ENCODE peak calls at places on chromosomes 16 and 17, in nine cellular contexts. I is HuH-7, X is 8988T, J is AG04450, P is amniotic epithelial cell, N is Ammon's horn, M is GOT3, Y is natural killer cell, S is gastrocnemius medialis. O is an unnamed sample.
A peak's percentile ranks its signal among the peaks of the same experiment; 100 is the strongest.

GRCh38 chr16:26859086-26859485 is 207.6 kb upstream of the C16orf82 start:
- DNase-seq in P (no peak), X (no peak), M (no peak), I (no peak), S (no peak), N (no peak), J (no peak), Y (no peak), O (no peak)

GRCh38 chr16:77961811-77962210 is 60.5 kb upstream of the CLEC3A start:
- DNase-seq in S (no peak), M (no peak), X (no peak), Y (no peak), P (no peak), N (no peak), I (no peak), J (no peak), O (no peak)

GRCh38 chr16:66512589-66513404 is 37.1 kb downstream of the TK2 start:
- DNase-seq in P (peak; percentile 73), I (no peak), M (no peak), J (no peak), X (no peak), N (no peak), S (no peak), Y (no peak), O (peak; percentile 93)

GRCh38 chr17:2029911-2030778 is at the start of gene DPH1:
- DNase-seq in S (peak; percentile 85), N (peak; percentile 92), Y (peak; percentile 76), P (peak; percentile 86), J (peak; percentile 62), X (peak; percentile 87), I (peak; percentile 94), M (peak; percentile 44), O (peak; percentile 92)

GRCh38 chr17:46099865-46100264 is 93.4 kb downstream of the KANSL1 start:
- DNase-seq in P (no peak), M (no peak), I (no peak), X (no peak), S (no peak), Y (no peak), J (no peak), N (no peak), O (no peak)

GRCh38 chr17:76493505-76494167 is 7.6 kb downstream of the RHBDF2 start:
- DNase-seq in X (no peak), J (no peak), M (no peak), S (no peak), I (no peak), Y (peak; percentile 59), N (no peak), P (no peak), O (no peak)

GRCh38 chr17:77593081-77593480 is 365.4 kb upstream of the TNRC6C start:
- DNase-seq in S (no peak), M (no peak), J (no peak), X (no peak), I (no peak), N (no peak), Y (no peak), P (no peak), O (no peak)

GRCh38 chr17:970388-970768 is 9.2 kb downstream of the NXN start:
- DNase-seq in I (no peak), X (no peak), J (no peak), M (no peak), N (no peak), P (no peak), Y (no peak), S (no peak), O (no peak)

GRCh38 chr16:55540221-55540620 is 26.3 kb upstream of the CAPNS2 start:
- DNase-seq in N (no peak), P (no peak), M (no peak), I (no peak), S (no peak), J (no peak), Y (no peak), X (no peak), O (no peak)

GRCh38 chr16:57798953-57799618 is 3.2 kb downstream of the KIFC3 start:
- DNase-seq in X (no peak), S (no peak), M (no peak), I (no peak), Y (no peak), J (no peak), P (no peak), N (no peak), O (no peak)

GRCh38 chr17:9900744-9901143 is 4.3 kb downstream of the RCVRN start:
- DNase-seq in X (peak; percentile 43), I (no peak), Y (no peak), M (no peak), S (no peak), N (no peak), J (no peak), P (peak; percentile 45), O (no peak)

GRCh38 chr17:1229891-1230571 is 40.2 kb upstream of the BHLHA9 start:
- DNase-seq in P (no peak), N (no peak), J (no peak), Y (no peak), X (no peak), S (no peak), I (no peak), M (no peak), O (no peak)

GRCh38 chr16:10850478-10850850 is 26.5 kb upstream of the CIITA start:
- DNase-seq in I (no peak), X (no peak), Y (no peak), N (no peak), P (no peak), M (no peak), J (no peak), S (no peak), O (no peak)

GRCh38 chr16:3938843-3939624 is 58.5 kb upstream of the CREBBP start:
- DNase-seq in J (peak; percentile 77), S (no peak), N (peak; percentile 27), Y (peak; percentile 68), P (peak; percentile 88), X (peak; percentile 78), I (peak; percentile 86), M (no peak), O (peak; percentile 66)

GRCh38 chr17:67469208-67469980 is 92.3 kb downstream of the PITPNC1 start:
- DNase-seq in M (no peak), S (no peak), X (no peak), N (no peak), J (no peak), Y (no peak), P (peak; percentile 60), I (no peak), O (peak; percentile 36)

GRCh38 chr17:75498019-75498725 is 17.2 kb downstream of the CASKIN2 start:
- DNase-seq in N (no peak), I (no peak), J (no peak), S (no peak), M (no peak), X (no peak), P (no peak), Y (no peak), O (no peak)

GRCh38 chr17:9217151-9218067 is 196.1 kb downstream of the NTN1 start:
- DNase-seq in Y (no peak), P (no peak), J (peak; percentile 21), N (no peak), X (no peak), I (peak; percentile 32), M (no peak), S (no peak), O (peak; percentile 18)

GRCh38 chr17:72863511-72864175 is 228.8 kb downstream of the SLC39A11 start:
- DNase-seq in P (no peak), N (no peak), J (no peak), Y (no peak), M (no peak), S (no peak), I (no peak), X (no peak), O (no peak)

GRCh38 chr16:57957396-57958392 is 13.2 kb downstream of the CNGB1 start:
- DNase-seq in S (no peak), I (no peak), J (no peak), X (no peak), Y (no peak), M (no peak), P (no peak), N (no peak), O (no peak)

GRCh38 chr17:80649672-80650338 is 105.2 kb downstream of the RPTOR start:
- DNase-seq in P (peak; percentile 87), J (peak; percentile 45), X (peak; percentile 56), N (no peak), Y (no peak), S (peak; percentile 22), I (peak; percentile 80), M (peak; percentile 38), O (peak; percentile 77)

GRCh38 chr17:79655672-79656290 is 44.9 kb upstream of the RBFOX3 start:
- DNase-seq in J (no peak), I (no peak), M (no peak), P (no peak), Y (no peak), S (no peak), N (no peak), X (no peak), O (no peak)

GRCh38 chr16:9061358-9061813 is 30.1 kb upstream of the HAPSTR1 start:
- DNase-seq in M (no peak), X (no peak), S (peak; percentile 62), N (peak; percentile 37), P (no peak), I (no peak), J (peak; percentile 74), Y (no peak), O (no peak)

GRCh38 chr17:64779344-64780095 is 117.4 kb upstream of the SMURF2 start:
- DNase-seq in X (no peak), N (no peak), S (no peak), Y (no peak), J (no peak), M (no peak), I (no peak), P (no peak), O (no peak)

GRCh38 chr16:30904114-30904780 is 7.8 kb downstream of the CTF1 start:
- DNase-seq in I (no peak), J (no peak), X (no peak), P (no peak), M (no peak), S (no peak), N (no peak), Y (no peak), O (no peak)

GRCh38 chr17:82320140-82320840 is 2.9 kb upstream of the CD7 start:
- DNase-seq in Y (no peak), J (no peak), P (no peak), I (peak; percentile 74), X (no peak), S (no peak), M (no peak), N (no peak), O (no peak)

GRCh38 chr17:71828182-71828596 is 292.6 kb upstream of the SOX9 start:
- DNase-seq in N (peak; percentile 86), M (no peak), I (no peak), X (no peak), P (no peak), Y (no peak), S (no peak), J (no peak), O (no peak)

GRCh38 chr16:88940196-88941050 is 36.6 kb downstream of the CBFA2T3 start:
- DNase-seq in J (no peak), P (no peak), N (peak; percentile 31), Y (no peak), X (no peak), I (no peak), M (no peak), S (no peak), O (no peak)

GRCh38 chr17:57574040-57574513 is 171.0 kb downstream of the CCDC182 start:
- DNase-seq in N (peak; percentile 69), X (no peak), Y (no peak), J (no peak), I (no peak), S (no peak), P (peak; percentile 34), M (no peak), O (no peak)

GRCh38 chr17:48722924-48723554 is at the start of gene PRAC2:
- DNase-seq in M (no peak), N (no peak), S (no peak), J (no peak), Y (no peak), P (no peak), X (no peak), I (no peak), O (no peak)

GRCh38 chr17:64269687-64270649 is 6.9 kb upstream of the TEX2 start:
- DNase-seq in Y (no peak), X (no peak), M (no peak), J (no peak), S (no peak), P (no peak), I (no peak), N (peak; percentile 39), O (no peak)